ENCODE peak calls at places on chromosomes 7 and 10, in seven cellular contexts. Z, R, M, J, F, I and C are unnamed samples.

GRCh38 chr10:99430116-99430450 is 341 bp downstream of the GOT1 start:
- DNase-seq in M (peak), J (no peak), I (no peak), F (no peak), R (no peak), Z (no peak), C (no peak)

GRCh38 chr10:17075510-17075909 is 54.1 kb downstream of the CUBN start:
- DNase-seq in M (peak), F (no peak), Z (peak), I (peak), R (peak), J (no peak), C (peak)

GRCh38 chr7:136009488-136010079 is 32.4 kb upstream of the MTPN start:
- DNase-seq in R (peak), I (peak), M (peak), Z (no peak), F (peak), J (no peak), C (peak)

GRCh38 chr7:48351893-48352292 is 180.6 kb downstream of the ABCA13 start:
- DNase-seq in R (no peak), J (no peak), M (no peak), I (no peak), Z (no peak), F (no peak), C (no peak)

GRCh38 chr7:3861941-3862340 is 560.9 kb downstream of the SDK1 start:
- DNase-seq in J (no peak), R (peak), Z (peak), I (peak), F (peak), M (peak), C (peak)

GRCh38 chr7:22397981-22398380 is 41.0 kb upstream of the RAPGEF5 start:
- DNase-seq in Z (no peak), R (peak), F (no peak), I (no peak), J (no peak), M (peak), C (no peak)

GRCh38 chr10:25174461-25175230 is at the start of gene GPR158:
- DNase-seq in Z (peak), J (peak), R (peak), M (peak), F (peak), I (peak), C (peak)

GRCh38 chr10:101012525-101013364 is 13.1 kb downstream of the LZTS2 start:
- DNase-seq in I (peak), F (peak), J (peak), M (peak), R (peak), Z (no peak), C (peak)

GRCh38 chr10:21281765-21282484 is 243.6 kb downstream of the SKIDA1 start:
- DNase-seq in M (no peak), Z (no peak), J (no peak), I (no peak), F (peak), R (no peak), C (no peak)

GRCh38 chr10:12186324-12186723 is 9.4 kb downstream of the NUDT5 start:
- DNase-seq in I (no peak), F (no peak), M (no peak), Z (no peak), J (no peak), R (no peak), C (no peak)

GRCh38 chr7:73973091-73973490 is 54.9 kb upstream of the ELN start:
- DNase-seq in J (peak), Z (no peak), F (no peak), M (no peak), I (no peak), R (no peak), C (no peak)

GRCh38 chr7:144048648-144049047 is at the start of gene OR2A5:
- DNase-seq in F (no peak), J (no peak), Z (no peak), I (no peak), R (no peak), M (no peak), C (no peak)

GRCh38 chr7:133001727-133002126 is 80.2 kb downstream of the CHCHD3 start:
- DNase-seq in M (no peak), F (no peak), J (no peak), Z (no peak), R (no peak), I (no peak), C (no peak)

GRCh38 chr7:5396542-5396941 is 27.1 kb downstream of the TNRC18 start:
- DNase-seq in J (no peak), F (no peak), I (no peak), Z (no peak), M (no peak), R (no peak), C (no peak)

GRCh38 chr7:29946428-29947186 is 43.0 kb downstream of the SCRN1 start:
- DNase-seq in J (no peak), Z (no peak), R (no peak), M (peak), F (peak), I (no peak), C (no peak)

GRCh38 chr7:74480861-74481417 is 27.2 kb downstream of the GTF2IRD1 start:
- DNase-seq in R (peak), M (peak), Z (no peak), F (peak), J (no peak), I (peak), C (peak)

GRCh38 chr10:115985696-115986095 is 287.3 kb downstream of the GFRA1 start:
- DNase-seq in J (no peak), F (no peak), R (peak), Z (no peak), I (no peak), M (no peak), C (no peak)

GRCh38 chr10:132319853-132320669 is 11.9 kb upstream of the LRRC27 start:
- DNase-seq in F (no peak), J (no peak), M (peak), Z (peak), R (peak), I (peak), C (peak)

GRCh38 chr10:3159160-3159559 is 13.4 kb downstream of the PITRM1 start:
- DNase-seq in J (no peak), R (no peak), F (no peak), Z (no peak), M (no peak), I (no peak), C (no peak)

GRCh38 chr7:4214501-4215155 is 467.5 kb upstream of the FOXK1 start:
- DNase-seq in F (no peak), M (no peak), I (no peak), R (no peak), Z (no peak), J (no peak), C (no peak)

GRCh38 chr7:16345979-16346958 is 75.1 kb downstream of the CRPPA start:
- DNase-seq in R (peak), Z (peak), J (no peak), I (peak), M (peak), F (peak), C (peak)

GRCh38 chr7:116249969-116250553 is 39.7 kb downstream of the TES start:
- DNase-seq in J (no peak), M (peak), R (peak), I (no peak), Z (no peak), F (peak), C (peak)

GRCh38 chr7:87984088-87984487 is 50.0 kb downstream of the ADAM22 start:
- DNase-seq in F (peak), I (no peak), Z (no peak), M (no peak), R (no peak), J (no peak), C (no peak)

GRCh38 chr7:158814637-158815036 is 14.7 kb downstream of the ESYT2 start:
- DNase-seq in R (no peak), J (no peak), Z (no peak), F (peak), I (no peak), M (no peak), C (no peak)

GRCh38 chr10:21625623-21626229 is 91.7 kb downstream of the MLLT10 start:
- DNase-seq in I (no peak), J (no peak), R (no peak), F (no peak), M (no peak), Z (no peak), C (no peak)

GRCh38 chr10:29634764-29635625 is at the start of gene SVIL:
- DNase-seq in R (peak), F (peak), M (peak), Z (no peak), J (no peak), I (no peak), C (peak)

GRCh38 chr10:85570871-85571270 is 795.7 kb downstream of the GRID1 start:
- DNase-seq in I (no peak), F (no peak), Z (no peak), R (no peak), M (no peak), J (no peak), C (no peak)

GRCh38 chr7:141295367-141295895 is 221.6 kb downstream of the TMEM178B start:
- DNase-seq in M (no peak), I (no peak), R (no peak), F (no peak), J (no peak), Z (no peak), C (no peak)

GRCh38 chr10:62024026-62024701 is 122.7 kb downstream of the ARID5B start:
- DNase-seq in F (peak), I (no peak), M (no peak), Z (no peak), R (no peak), J (no peak), C (no peak)

GRCh38 chr10:128152741-128153583 is 26.7 kb upstream of the MKI67 start:
- DNase-seq in R (no peak), M (no peak), I (no peak), Z (no peak), J (no peak), F (peak), C (no peak)
- H3K4me3 ChIP-seq in R (no peak), M (no peak), I (no peak), Z (no peak), J (no peak), F (no peak), C (no peak)

GRCh38 chr7:1743481-1744230 is 73.6 kb downstream of the ELFN1 start:
- DNase-seq in R (no peak), Z (no peak), M (no peak), I (no peak), J (no peak), F (no peak), C (no peak)

GRCh38 chr7:1742555-1743303 is 72.7 kb downstream of the ELFN1 start:
- DNase-seq in M (peak), Z (no peak), R (peak), I (no peak), F (no peak), J (no peak), C (peak)

GRCh38 chr7:1741246-1741645 is 71.2 kb downstream of the ELFN1 start:
- DNase-seq in M (no peak), J (no peak), F (no peak), R (no peak), Z (no peak), I (no peak), C (no peak)

GRCh38 chr7:1740214-1740613 is 70.1 kb downstream of the ELFN1 start:
- DNase-seq in Z (no peak), F (no peak), I (no peak), J (no peak), R (no peak), M (no peak), C (no peak)

DNA sequence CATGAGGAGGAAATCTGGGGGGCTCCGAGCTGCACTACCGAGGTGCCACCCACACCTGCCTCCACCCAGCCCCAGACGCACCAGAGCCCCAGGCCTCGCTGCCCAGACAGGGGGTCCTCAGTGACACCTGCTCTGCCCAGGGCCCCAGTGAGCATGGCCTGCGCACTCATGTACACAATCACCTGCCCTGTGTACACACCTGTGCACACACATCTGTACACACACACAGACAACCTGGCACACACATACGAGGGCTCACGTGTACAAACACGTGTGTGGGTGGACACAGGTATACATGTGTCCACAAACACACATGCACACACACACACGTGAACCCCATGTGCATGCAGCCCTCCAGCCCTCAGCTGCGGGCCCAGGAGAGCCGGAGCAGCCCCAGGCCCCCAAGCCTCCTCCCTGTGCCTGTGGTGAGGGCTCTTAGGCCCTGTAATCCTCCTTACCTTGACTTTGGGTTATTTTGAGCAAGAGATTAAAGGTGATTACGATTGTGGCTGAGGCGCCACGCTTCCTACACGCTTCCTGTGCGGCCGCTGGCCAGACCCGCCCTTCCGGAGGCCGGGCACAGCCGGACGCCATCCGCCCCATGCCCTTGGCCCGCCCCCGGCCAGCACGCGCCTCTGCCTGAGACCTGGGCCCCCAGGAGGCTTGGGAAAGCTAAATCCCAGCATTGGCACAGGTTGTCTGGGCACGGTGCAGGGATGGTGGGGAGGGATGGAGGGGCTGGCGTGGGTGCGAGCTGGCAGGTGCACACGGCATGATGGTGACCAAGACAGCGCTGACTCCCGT is 71.9 kb downstream of the ELFN1 start:
- DNase-seq in M (no peak), F (no peak), I (no peak), R (no peak), Z (no peak), J (no peak), C (no peak)
- H3K4me3 ChIP-seq in M (no peak), F (no peak), I (no peak), R (no peak), Z (no peak), J (no peak), C (no peak)

GRCh38 chr10:76080406-76080805 is 649.0 kb downstream of the LRMDA start:
- DNase-seq in I (peak), F (no peak), J (no peak), Z (no peak), M (peak), R (peak), C (peak)
- H3K4me3 ChIP-seq in I (no peak), F (no peak), J (no peak), Z (no peak), M (no peak), R (no peak), C (no peak)

DNA sequence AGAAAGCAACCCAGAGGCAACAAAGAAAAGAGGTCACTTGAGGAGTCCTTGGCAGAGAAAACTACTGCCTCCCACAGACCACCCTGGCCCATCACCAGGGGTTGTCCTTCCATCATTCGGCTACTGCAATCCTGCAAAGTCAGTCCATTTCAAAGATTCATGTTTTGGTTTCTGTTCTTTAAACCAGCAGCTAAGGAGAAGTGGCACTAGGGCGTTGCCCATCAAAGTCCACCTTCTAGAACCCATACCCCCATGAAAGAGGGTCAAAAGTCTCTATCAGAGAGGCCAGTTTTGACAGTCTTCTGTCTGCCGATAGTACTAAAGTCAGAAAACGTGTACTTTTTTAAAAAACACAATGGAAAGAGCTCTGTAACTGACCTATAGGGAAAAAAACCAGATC is 14.4 kb downstream of the CCDC6 start:
- DNase-seq in F (no peak), M (no peak), Z (no peak), J (no peak), I (no peak), R (no peak), C (no peak)
- H3K4me3 ChIP-seq in F (no peak), M (no peak), Z (no peak), J (no peak), I (no peak), R (no peak), C (no peak)

GRCh38 chr10:71984126-71984797 is 20.1 kb downstream of the CHST3 start:
- DNase-seq in R (no peak), M (no peak), J (no peak), I (no peak), F (no peak), Z (no peak), C (no peak)

GRCh38 chr10:71985542-71986250 is 21.5 kb downstream of the CHST3 start:
- DNase-seq in F (no peak), I (no peak), R (peak), J (no peak), M (peak), Z (no peak), C (peak)

GRCh38 chr10:71981868-71982230 is 17.7 kb downstream of the CHST3 start:
- DNase-seq in J (no peak), M (no peak), Z (no peak), F (no peak), I (no peak), R (no peak), C (no peak)

GRCh38 chr10:71982269-71983178 is 18.3 kb downstream of the CHST3 start:
- DNase-seq in R (no peak), F (peak), M (no peak), Z (no peak), I (no peak), J (no peak), C (no peak)

DNA sequence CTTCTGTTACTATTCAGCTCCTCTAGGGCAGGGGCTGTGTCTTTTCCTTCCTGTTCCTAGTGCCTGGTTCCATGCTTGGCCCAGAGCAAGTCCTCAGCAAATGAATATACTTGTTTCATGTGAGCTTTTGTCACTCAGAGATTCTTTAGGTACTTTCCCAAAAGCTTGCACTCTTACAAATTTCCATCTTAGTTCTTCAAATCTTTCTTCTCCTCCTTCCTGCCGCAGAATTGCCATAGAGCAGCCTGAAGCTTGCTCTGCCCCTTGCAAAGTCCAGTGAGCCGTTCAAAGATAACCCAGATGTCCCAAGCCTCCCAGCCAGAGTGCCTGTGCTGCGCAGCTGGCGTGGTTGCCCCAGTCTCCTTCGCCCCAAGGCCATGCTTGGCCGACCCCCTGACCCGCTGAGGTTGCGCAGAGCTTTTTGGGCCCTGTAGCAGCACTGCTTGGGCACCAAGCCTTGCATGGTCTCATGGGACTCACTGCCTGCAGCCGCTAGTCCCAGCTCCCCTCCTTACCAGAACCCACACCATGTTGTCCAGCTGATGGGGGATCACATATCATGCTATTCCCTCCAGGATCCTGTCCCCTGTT is 20.7 kb downstream of the CHST3 start:
- DNase-seq in F (no peak), J (no peak), Z (no peak), R (no peak), I (no peak), M (no peak), C (no peak)
- H3K4me3 ChIP-seq in F (no peak), J (no peak), Z (no peak), R (no peak), I (no peak), M (peak), C (no peak)

DNA sequence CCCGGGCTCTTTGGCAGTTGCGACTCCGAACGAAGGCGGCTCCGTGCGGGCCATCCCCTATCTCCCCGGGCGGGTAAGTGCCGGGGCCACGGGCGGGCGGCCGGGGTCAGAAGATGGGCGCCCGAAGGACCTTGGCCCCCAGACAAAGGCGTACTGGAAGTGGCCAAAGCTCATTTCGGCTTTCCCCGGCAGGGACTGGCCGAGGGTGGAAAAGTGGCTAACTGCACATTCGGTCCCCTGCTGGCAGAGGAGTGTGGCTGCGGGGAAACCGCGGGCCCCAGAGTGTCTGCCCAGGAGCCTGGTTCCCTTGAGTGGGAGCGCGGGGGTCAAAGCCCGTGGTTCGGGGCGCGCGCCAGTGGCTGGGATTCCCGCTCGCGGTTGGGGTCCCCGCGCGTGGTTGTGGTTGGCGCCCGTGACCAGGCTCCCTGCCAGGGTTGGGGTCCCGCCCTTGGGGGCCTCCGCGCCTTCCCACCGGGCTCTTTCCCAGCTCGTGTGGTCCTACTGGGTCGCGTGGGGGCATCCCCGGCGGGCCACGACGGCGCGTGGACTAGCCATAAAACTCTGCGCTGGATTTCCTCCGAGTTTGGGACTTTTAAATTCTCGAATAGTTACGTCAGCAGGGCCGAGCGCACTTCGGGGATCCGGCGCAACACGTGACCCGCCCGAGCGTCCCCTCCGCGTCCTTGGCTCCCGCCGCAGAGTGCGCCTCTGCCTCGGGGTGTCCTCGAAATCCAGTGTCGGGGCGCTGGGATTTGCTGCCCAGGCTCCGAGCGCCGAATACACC is 124.4 kb downstream of the TACC2 start:
- DNase-seq in M (peak), I (peak), F (peak), J (no peak), R (peak), Z (no peak), C (peak)
- H3K4me3 ChIP-seq in M (peak), I (peak), F (peak), J (peak), R (peak), Z (peak), C (peak)